ENCODE peak calls at places on chromosomes 12 and 14, in five cellular contexts. T, P, X, K and D are unnamed samples.

GRCh38 chr12:19739195-19739776 is 300.0 kb downstream of the AEBP2 start:
- DNase-seq in T (peak; percentile 38), P (peak; percentile 27), X (no peak), K (peak; percentile 70), D (no peak)

GRCh38 chr14:91113829-91114078 is at the start of gene DGLUCY:
- DNase-seq in T (no peak), P (peak; percentile 85), X (no peak), K (peak; percentile 82), D (no peak)

GRCh38 chr12:50050410-50051280 is 6.8 kb upstream of the ASIC1 start:
- DNase-seq in T (no peak), P (peak; percentile 89), X (no peak), K (peak; percentile 69), D (no peak)

GRCh38 chr12:113246478-113247122 is 25.3 kb downstream of the TPCN1 start:
- DNase-seq in T (no peak), P (peak; percentile 19), X (no peak), K (no peak), D (no peak)

GRCh38 chr12:111393700-111394275 is 11.9 kb upstream of the SH2B3 start:
- DNase-seq in T (no peak), P (no peak), X (no peak), K (peak; percentile 55), D (no peak)

GRCh38 chr14:81710232-81710845 is 176.7 kb upstream of the SEL1L start:
- DNase-seq in T (peak; percentile 4), P (peak; percentile 50), X (peak; percentile 41), K (peak; percentile 36), D (peak; percentile 2)

GRCh38 chr12:63916561-63917476 is 72.3 kb downstream of the SRGAP1 start:
- DNase-seq in T (no peak), P (no peak), X (no peak), K (peak; percentile 68), D (no peak)

GRCh38 chr12:87283111-87283510 is 746.1 kb downstream of the C12orf50 start:
- DNase-seq in T (no peak), P (no peak), X (no peak), K (no peak), D (no peak)

GRCh38 chr14:31677630-31678029 is 116.4 kb downstream of the NUBPL start:
- DNase-seq in T (no peak), P (no peak), X (no peak), K (no peak), D (no peak)

GRCh38 chr12:53298154-53298553 is 1.3 kb upstream of the MYG1 start:
- DNase-seq in T (peak; percentile 76), P (no peak), X (no peak), K (peak; percentile 96), D (no peak)

GRCh38 chr12:88144546-88145468 is 2.7 kb downstream of the TMTC3 start:
- DNase-seq in T (no peak), P (no peak), X (no peak), K (no peak), D (no peak)

GRCh38 chr12:60112778-60113177 is 516.9 kb downstream of the SLC16A7 start:
- DNase-seq in T (no peak), P (no peak), X (no peak), K (no peak), D (no peak)

GRCh38 chr12:126950266-126950665 is 1316.7 kb upstream of the TMEM132C start:
- DNase-seq in T (no peak), P (no peak), X (no peak), K (no peak), D (no peak)

GRCh38 chr12:48883305-48884171 is 17.9 kb upstream of the RND1 start:
- DNase-seq in T (no peak), P (no peak), X (no peak), K (no peak), D (no peak)

GRCh38 chr12:117587646-117588287 is 226.3 kb upstream of the NOS1 start:
- DNase-seq in T (no peak), P (peak; percentile 79), X (peak; percentile 27), K (peak; percentile 8), D (no peak)

GRCh38 chr14:31194095-31194494 is 13.5 kb downstream of the HECTD1 start:
- DNase-seq in T (no peak), P (no peak), X (no peak), K (peak; percentile 56), D (no peak)

GRCh38 chr14:99751539-99752485 is 41.4 kb upstream of the EML1 start:
- DNase-seq in T (no peak), P (no peak), X (no peak), K (peak; percentile 45), D (no peak)

GRCh38 chr12:31220633-31221565 is 105.1 kb downstream of the SINHCAF start:
- DNase-seq in T (no peak), P (no peak), X (no peak), K (peak; percentile 80), D (no peak)

GRCh38 chr14:41297961-41298690 is 308.6 kb upstream of the LRFN5 start:
- DNase-seq in T (no peak), P (no peak), X (no peak), K (peak; percentile 1), D (no peak)

GRCh38 chr14:59161571-59162175 is 26.8 kb upstream of the DAAM1 start:
- DNase-seq in T (peak; percentile 56), P (no peak), X (no peak), K (peak; percentile 83), D (peak; percentile 53)

GRCh38 chr12:67469666-67470065 is 178.9 kb upstream of the DYRK2 start:
- DNase-seq in T (no peak), P (no peak), X (no peak), K (no peak), D (no peak)

GRCh38 chr12:106238146-106238545 is 9.7 kb downstream of the CKAP4 start:
- DNase-seq in T (no peak), P (no peak), X (no peak), K (no peak), D (no peak)

GRCh38 chr12:23084236-23084995 is 459.4 kb downstream of the ETNK1 start:
- DNase-seq in T (peak; percentile 77), P (no peak), X (peak; percentile 27), K (peak; percentile 93), D (peak; percentile 88)

GRCh38 chr14:95291859-95292542 is 27.7 kb downstream of the CLMN start:
- DNase-seq in T (no peak), P (no peak), X (peak; percentile 47), K (peak; percentile 78), D (peak; percentile 44)

GRCh38 chr12:113461666-113462065 is 10.0 kb downstream of the LHX5 start:
- DNase-seq in T (no peak), P (peak; percentile 63), X (peak; percentile 40), K (no peak), D (no peak)

GRCh38 chr12:119178544-119179334 is at the start of gene HSPB8:
- DNase-seq in T (no peak), P (peak; percentile 53), X (peak; percentile 14), K (peak; percentile 37), D (peak; percentile 72)

GRCh38 chr14:68372363-68372762 is 420.5 kb downstream of the ZFP36L1 start:
- DNase-seq in T (no peak), P (no peak), X (no peak), K (no peak), D (no peak)

GRCh38 chr14:106228541-106229158 is 702.3 kb downstream of the TMEM121 start:
- DNase-seq in T (no peak), P (no peak), X (no peak), K (no peak), D (no peak)

GRCh38 chr12:4154672-4155225 is 118.8 kb upstream of the CCND2 start:
- DNase-seq in T (no peak), P (no peak), X (no peak), K (no peak), D (no peak)

GRCh38 chr12:94807951-94808350 is 157.6 kb upstream of the TMCC3 start:
- DNase-seq in T (no peak), P (no peak), X (no peak), K (no peak), D (no peak)

GRCh38 chr14:81427348-81428058 is 27.4 kb upstream of the STON2 start:
- DNase-seq in T (no peak), P (peak; percentile 37), X (peak; percentile 25), K (no peak), D (no peak)

GRCh38 chr12:63989301-63989845 is 144.9 kb downstream of the SRGAP1 start:
- DNase-seq in T (no peak), P (no peak), X (no peak), K (peak; percentile 74), D (no peak)

GRCh38 chr12:67927231-67927630 is 62.0 kb upstream of the IFNG-AS1 start:
- DNase-seq in T (no peak), P (no peak), X (no peak), K (no peak), D (no peak)